ENCODE peak calls at places on chromosomes 5 and 9, in eight cellular contexts. I, O, U, K, R, J, M and F are unnamed samples.

GRCh38 chr5:15823413-15823812 is 323.4 kb downstream of the FBXL7 start:
- DNase-seq in I (no peak), O (peak), U (peak), K (no peak), R (peak), J (no peak), M (no peak), F (no peak)

GRCh38 chr5:73938280-73938937 is 312.4 kb downstream of the ARHGEF28 start:
- DNase-seq in I (no peak), O (peak), U (peak), K (peak), R (peak), J (no peak), M (peak), F (peak)

GRCh38 chr9:133103183-133103986 is 17.7 kb downstream of the RALGDS start:
- DNase-seq in I (peak), O (peak), U (peak), K (peak), R (peak), J (peak), M (peak), F (no peak)

GRCh38 chr5:141848771-141849370 is 29.3 kb downstream of the PCDH1 start:
- DNase-seq in I (no peak), O (peak), U (peak), K (peak), R (peak), J (peak), M (peak), F (peak)

GRCh38 chr9:98885575-98886292 is 58.0 kb upstream of the COL15A1 start:
- DNase-seq in I (no peak), O (no peak), U (no peak), K (no peak), R (no peak), J (no peak), M (no peak), F (no peak)

GRCh38 chr5:180135967-180136641 is 64.5 kb upstream of the RNF130 start:
- DNase-seq in I (no peak), O (no peak), U (no peak), K (no peak), R (no peak), J (no peak), M (no peak), F (no peak)

GRCh38 chr9:109794361-109795012 is 14.5 kb downstream of the PALM2AKAP2 start:
- DNase-seq in I (no peak), O (peak), U (peak), K (no peak), R (no peak), J (no peak), M (no peak), F (no peak)

GRCh38 chr9:123326662-123327093 is 29.3 kb upstream of the CRB2 start:
- DNase-seq in I (no peak), O (no peak), U (no peak), K (no peak), R (no peak), J (no peak), M (no peak), F (no peak)

GRCh38 chr5:153147891-153148623 is 342.4 kb upstream of the GRIA1 start:
- DNase-seq in I (no peak), O (no peak), U (peak), K (peak), R (peak), J (peak), M (peak), F (peak)

GRCh38 chr9:18331808-18332209 is 142.1 kb upstream of the ADAMTSL1 start:
- DNase-seq in I (no peak), O (peak), U (no peak), K (no peak), R (peak), J (no peak), M (no peak), F (no peak)

GRCh38 chr9:81628897-81629296 is 60.5 kb downstream of the TLE1 start:
- DNase-seq in I (no peak), O (peak), U (no peak), K (peak), R (peak), J (no peak), M (no peak), F (no peak)

GRCh38 chr9:128163523-128164331 is 3.7 kb downstream of the BBLN start:
- DNase-seq in I (no peak), O (no peak), U (no peak), K (no peak), R (no peak), J (no peak), M (no peak), F (no peak)

GRCh38 chr5:98934581-98934980 is 5.8 kb upstream of the CHD1 start:
- DNase-seq in I (no peak), O (peak), U (peak), K (no peak), R (peak), J (no peak), M (no peak), F (peak)

GRCh38 chr5:138000102-138000723 is 32.7 kb downstream of the FAM13B start:
- DNase-seq in I (peak), O (peak), U (peak), K (peak), R (peak), J (peak), M (no peak), F (peak)

GRCh38 chr9:134403682-134404301 is 77.5 kb downstream of the RXRA start:
- DNase-seq in I (peak), O (peak), U (peak), K (no peak), R (peak), J (no peak), M (peak), F (no peak)

GRCh38 chr5:123813251-123813650 is 301.3 kb downstream of the CSNK1G3 start:
- DNase-seq in I (no peak), O (no peak), U (no peak), K (no peak), R (peak), J (no peak), M (no peak), F (no peak)

GRCh38 chr5:151617841-151618710 is 26.9 kb upstream of the FAT2 start:
- DNase-seq in I (no peak), O (no peak), U (no peak), K (peak), R (no peak), J (no peak), M (no peak), F (no peak)
- H3K27ac ChIP-seq in I (no peak), O (no peak), U (no peak), K (no peak), R (no peak), J (no peak), M (no peak), F (peak)

DNA sequence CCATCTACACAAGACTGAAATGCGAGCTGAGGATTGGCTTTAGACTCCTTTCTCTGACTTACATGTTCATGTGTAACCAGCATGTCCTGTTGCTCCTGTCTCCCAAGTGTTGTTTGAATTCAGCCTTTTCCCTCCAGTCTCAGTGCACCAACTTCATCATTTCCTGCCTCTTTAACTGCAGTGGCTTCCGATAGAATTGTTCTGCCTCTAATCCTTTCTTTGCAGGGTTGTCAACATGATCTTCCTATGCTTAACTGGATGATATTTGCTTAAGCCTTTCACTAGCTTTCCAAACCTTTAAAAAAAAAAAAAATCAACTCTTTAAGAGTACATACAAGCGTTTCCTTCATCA is 6.7 kb upstream of the FYB1 start:
- DNase-seq in I (no peak), O (no peak), U (no peak), K (no peak), R (no peak), J (no peak), M (no peak), F (no peak)
- H3K27ac ChIP-seq in I (no peak), O (no peak), U (no peak), K (no peak), R (no peak), J (no peak), M (no peak), F (no peak)

GRCh38 chr9:86093788-86094555 is 5.4 kb downstream of the GOLM1 start:
- DNase-seq in I (no peak), O (peak), U (no peak), K (peak), R (peak), J (peak), M (peak), F (no peak)
- H3K27ac ChIP-seq in I (no peak), O (no peak), U (no peak), K (peak), R (no peak), J (peak), M (peak), F (peak)

DNA sequence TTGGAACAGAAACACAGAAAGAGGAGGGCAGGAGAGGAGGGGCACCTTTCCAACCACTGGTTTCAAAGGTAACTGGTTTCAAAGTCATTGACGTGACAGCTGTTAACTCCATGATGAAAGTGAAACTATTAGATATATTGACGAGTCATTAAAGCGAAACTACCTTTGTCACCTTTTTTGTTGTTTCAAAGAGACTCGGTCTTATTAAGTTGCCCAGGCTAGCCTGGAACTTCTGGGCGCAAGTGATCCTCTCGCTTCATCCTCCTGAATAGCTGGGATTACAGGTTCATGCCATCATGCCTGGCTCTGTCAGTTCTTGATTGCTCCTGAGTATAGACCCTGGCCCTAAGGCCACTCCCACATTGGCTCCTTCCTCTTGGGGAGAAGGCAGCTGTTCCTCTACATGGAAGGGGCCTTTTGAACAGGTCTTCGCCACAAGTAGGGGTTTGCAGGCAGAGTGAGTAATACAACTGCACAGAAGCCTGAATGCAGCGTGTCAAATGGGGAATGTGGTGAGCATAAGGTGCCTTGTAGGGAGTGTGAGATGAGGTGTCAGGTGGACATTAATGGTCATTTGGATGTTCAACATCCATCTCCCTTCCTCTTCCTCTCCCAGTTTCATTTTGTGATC is 3.4 kb upstream of the F12 start:
- DNase-seq in I (no peak), O (no peak), U (no peak), K (no peak), R (no peak), J (no peak), M (no peak), F (no peak)
- H3K27ac ChIP-seq in I (no peak), O (no peak), U (no peak), K (no peak), R (no peak), J (no peak), M (no peak), F (no peak)

GRCh38 chr9:89376286-89376685 is 58.0 kb downstream of the SECISBP2 start:
- DNase-seq in I (no peak), O (no peak), U (no peak), K (no peak), R (no peak), J (no peak), M (no peak), F (no peak)

GRCh38 chr9:89372979-89373378 is 54.7 kb downstream of the SECISBP2 start:
- DNase-seq in I (no peak), O (no peak), U (no peak), K (no peak), R (no peak), J (no peak), M (no peak), F (no peak)

GRCh38 chr9:89375181-89375760 is 57.0 kb downstream of the SECISBP2 start:
- DNase-seq in I (no peak), O (no peak), U (no peak), K (no peak), R (no peak), J (no peak), M (no peak), F (no peak)

GRCh38 chr9:89372230-89372816 is 54.0 kb downstream of the SECISBP2 start:
- DNase-seq in I (no peak), O (no peak), U (no peak), K (peak), R (no peak), J (no peak), M (no peak), F (no peak)

GRCh38 chr9:89374176-89374575 is 55.9 kb downstream of the SECISBP2 start:
- DNase-seq in I (no peak), O (peak), U (no peak), K (no peak), R (peak), J (no peak), M (no peak), F (no peak)
- H3K27ac ChIP-seq in I (no peak), O (no peak), U (no peak), K (no peak), R (no peak), J (no peak), M (no peak), F (no peak)

GRCh38 chr5:40278881-40279280 is 400.8 kb upstream of the PTGER4 start:
- DNase-seq in I (no peak), O (no peak), U (no peak), K (no peak), R (no peak), J (no peak), M (no peak), F (no peak)
- H3K27ac ChIP-seq in I (no peak), O (no peak), U (no peak), K (no peak), R (no peak), J (no peak), M (no peak), F (no peak)

GRCh38 chr5:120012441-120012840 is 383.1 kb downstream of the FAM170A start:
- DNase-seq in I (no peak), O (no peak), U (no peak), K (no peak), R (no peak), J (no peak), M (no peak), F (no peak)

GRCh38 chr5:120007619-120008018 is 378.3 kb downstream of the FAM170A start:
- DNase-seq in I (no peak), O (no peak), U (no peak), K (no peak), R (no peak), J (peak), M (no peak), F (peak)
- H3K27ac ChIP-seq in I (no peak), O (no peak), U (no peak), K (no peak), R (no peak), J (peak), M (no peak), F (no peak)

DNA sequence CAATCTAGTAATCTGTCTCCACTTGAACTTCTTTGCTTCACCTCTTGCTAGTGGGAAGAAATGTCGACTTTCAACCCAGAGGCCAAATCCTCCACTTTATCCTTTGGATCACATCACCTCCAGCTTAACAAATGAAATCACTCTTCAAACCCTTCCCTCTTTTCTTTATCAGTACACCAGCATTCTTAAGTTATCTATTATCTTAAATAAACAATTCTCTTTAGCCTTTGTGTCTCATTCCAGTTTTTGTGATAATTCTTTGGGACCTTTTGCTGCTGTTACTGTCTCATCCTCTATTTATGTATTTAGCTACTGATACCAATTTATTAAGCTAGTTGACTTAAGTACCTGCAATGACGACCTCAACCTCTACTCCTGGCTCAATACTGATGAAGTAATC is 28.1 kb upstream of the FBN2 start:
- DNase-seq in I (no peak), O (no peak), U (no peak), K (peak), R (no peak), J (no peak), M (no peak), F (no peak)
- H3K27ac ChIP-seq in I (no peak), O (no peak), U (no peak), K (no peak), R (no peak), J (peak), M (no peak), F (no peak)